ENCODE peak calls at places on chromosomes 12 and 14, in nine cellular contexts. I is OCI-LY7; N is Karpas-422; Z is BJ; S is CD8-positive, alpha-beta memory T cell; Q is ovary; M is HL-60; E is left ventricle myocardium inferior; A is Jurkat, Clone E6-1. G is an unnamed sample.

GRCh38 chr14:68791078-68791983 is 1.5 kb downstream of the ZFP36L1 start:
- DNase-seq in I (no peak), N (peak; percentile 66), Z (no peak), S (no peak), Q (no peak), M (no peak), E (no peak), A (no peak), G (no peak)

GRCh38 chr12:25784669-25785068 is 173.8 kb upstream of the RASSF8 start:
- DNase-seq in I (no peak), N (no peak), Z (no peak), S (no peak), Q (no peak), M (no peak), E (no peak), A (no peak), G (no peak)

GRCh38 chr14:61455351-61455750 is 134.0 kb downstream of the PRKCH start:
- DNase-seq in I (no peak), N (no peak), Z (no peak), S (no peak), Q (no peak), M (no peak), E (no peak), A (peak; percentile 70), G (peak; percentile 23)

GRCh38 chr12:116719661-116720060 is 18.2 kb downstream of the SPRING1 start:
- DNase-seq in I (no peak), N (no peak), Z (no peak), S (no peak), Q (no peak), M (no peak), E (no peak), A (no peak), G (no peak)

GRCh38 chr12:12336511-12336910 is 13.5 kb downstream of the MANSC1 start:
- DNase-seq in I (no peak), N (no peak), Z (no peak), S (no peak), Q (no peak), M (no peak), E (no peak), A (no peak), G (no peak)

GRCh38 chr14:68676511-68676943 is 116.3 kb downstream of the ZFP36L1 start:
- DNase-seq in I (peak; percentile 48), N (peak; percentile 60), Z (no peak), S (no peak), Q (no peak), M (no peak), E (no peak), A (no peak), G (no peak)

GRCh38 chr12:48105321-48105866 is 485 bp downstream of the SENP1 start:
- DNase-seq in I (peak; percentile 64), N (peak; percentile 84), Z (no peak), S (peak; percentile 68), Q (no peak), M (peak; percentile 19), E (no peak), A (peak; percentile 24), G (no peak)

GRCh38 chr12:4153343-4153892 is 120.1 kb upstream of the CCND2 start:
- DNase-seq in I (peak; percentile 59), N (no peak), Z (no peak), S (peak; percentile 66), Q (no peak), M (peak; percentile 60), E (no peak), A (no peak), G (no peak)

GRCh38 chr14:75018684-75019083 is 16.0 kb downstream of the EIF2B2 start:
- DNase-seq in I (no peak), N (no peak), Z (no peak), S (no peak), Q (no peak), M (no peak), E (no peak), A (no peak), G (no peak)

GRCh38 chr12:63845726-63846125 is 1.2 kb downstream of the SRGAP1 start:
- DNase-seq in I (no peak), N (no peak), Z (no peak), S (no peak), Q (no peak), M (no peak), E (no peak), A (no peak), G (no peak)
- H3K4me3 ChIP-seq in I (no peak overlapping the region), N (no peak overlapping the region), Z (peak overlapping the region; percentile 93), S (no peak overlapping the region), Q (peak overlapping the region; percentile 83), M (no peak overlapping the region), E (peak overlapping the region; percentile 93), A (no peak overlapping the region), G (peak overlapping the region; percentile 13)

GRCh38 chr14:56887211-56887610 is 76.9 kb upstream of the OTX2 start:
- DNase-seq in I (no peak), N (no peak), Z (no peak), S (no peak), Q (no peak), M (no peak), E (no peak), A (no peak), G (no peak)

GRCh38 chr14:56885795-56886194 is 75.5 kb upstream of the OTX2 start:
- DNase-seq in I (no peak), N (no peak), Z (no peak), S (no peak), Q (no peak), M (no peak), E (no peak), A (no peak), G (no peak)

GRCh38 chr14:56886471-56887062 is 76.3 kb upstream of the OTX2 start:
- DNase-seq in I (no peak), N (no peak), Z (no peak), S (no peak), Q (no peak), M (no peak), E (no peak), A (no peak), G (no peak)

GRCh38 chr14:56889705-56890104 is 79.4 kb upstream of the OTX2 start:
- DNase-seq in I (no peak), N (no peak), Z (no peak), S (no peak), Q (no peak), M (no peak), E (no peak), A (no peak), G (no peak)

GRCh38 chr14:56888274-56888673 is 78.0 kb upstream of the OTX2 start:
- DNase-seq in I (no peak), N (no peak), Z (no peak), S (no peak), Q (no peak), M (no peak), E (no peak), A (no peak), G (no peak)
- H3K4me3 ChIP-seq in I (no peak overlapping the region), N (no peak overlapping the region), Z (no peak overlapping the region), S (no peak overlapping the region), Q (no peak overlapping the region), M (no peak overlapping the region), E (no peak overlapping the region), A (no peak overlapping the region), G (no peak overlapping the region)

GRCh38 chr12:113673524-113674238 is 202.0 kb upstream of the LHX5 start:
- DNase-seq in I (no peak), N (no peak), Z (no peak), S (no peak), Q (no peak), M (no peak), E (no peak), A (no peak), G (no peak)
- H3K4me3 ChIP-seq in I (no peak overlapping the region), N (no peak overlapping the region), Z (no peak overlapping the region), S (no peak overlapping the region), Q (no peak overlapping the region), M (no peak overlapping the region), E (no peak overlapping the region), A (no peak overlapping the region), G (no peak overlapping the region)

GRCh38 chr14:55450987-55451386 is 10.6 kb upstream of the TBPL2 start:
- DNase-seq in I (no peak), N (no peak), Z (no peak), S (no peak), Q (no peak), M (peak; percentile 30), E (no peak), A (no peak), G (no peak)

GRCh38 chr14:55457496-55457895 is 17.1 kb upstream of the TBPL2 start:
- DNase-seq in I (no peak), N (no peak), Z (no peak), S (no peak), Q (no peak), M (no peak), E (no peak), A (no peak), G (no peak)

GRCh38 chr14:55451398-55451797 is 11.0 kb upstream of the TBPL2 start:
- DNase-seq in I (no peak), N (no peak), Z (no peak), S (no peak), Q (no peak), M (no peak), E (no peak), A (no peak), G (no peak)

GRCh38 chr14:55451950-55452349 is 11.5 kb upstream of the TBPL2 start:
- DNase-seq in I (no peak), N (no peak), Z (no peak), S (no peak), Q (no peak), M (no peak), E (no peak), A (no peak), G (no peak)

DNA sequence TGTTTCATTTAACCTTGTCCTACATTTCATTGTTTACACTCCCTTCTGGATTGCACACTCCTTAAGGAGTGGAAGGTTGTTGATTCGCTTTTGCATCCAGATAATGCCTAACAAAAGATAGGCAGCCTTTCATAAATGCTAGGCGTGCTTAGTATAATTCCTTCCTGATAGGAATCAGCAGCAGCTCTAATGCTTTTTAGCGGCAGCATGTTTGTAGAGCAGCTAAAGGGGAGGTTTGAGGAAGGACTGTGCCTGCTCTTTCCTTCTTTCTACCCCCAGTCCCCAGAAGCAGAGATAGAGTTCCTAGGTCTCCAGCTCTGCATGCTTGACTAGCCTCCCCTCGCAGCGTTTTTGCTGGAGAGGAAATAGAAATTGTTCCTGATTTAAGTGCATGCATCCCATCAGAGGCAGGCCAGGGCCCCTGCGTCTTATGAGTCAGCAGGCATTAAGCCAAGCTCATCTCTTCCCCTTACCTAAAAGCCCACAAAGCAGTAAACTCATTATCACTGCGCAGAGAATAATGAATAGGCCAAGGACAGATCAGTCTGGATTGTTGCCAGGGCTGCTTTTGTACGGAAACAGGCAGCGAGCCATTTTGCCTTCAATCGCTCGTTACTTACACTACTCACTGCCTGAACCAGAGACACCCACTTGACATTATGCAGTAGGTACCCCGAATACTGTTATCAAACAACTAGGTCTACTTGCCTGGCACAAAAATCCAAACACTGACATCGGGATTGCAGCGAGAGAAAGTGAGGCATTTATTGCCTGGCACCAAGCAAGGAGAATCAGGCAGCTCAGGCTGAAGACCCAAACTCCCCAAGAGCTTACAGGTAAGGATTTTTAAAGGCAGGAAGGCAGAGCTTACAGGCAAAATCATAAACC is 14.1 kb upstream of the TBPL2 start:
- DNase-seq in I (no peak), N (no peak), Z (no peak), S (no peak), Q (peak; percentile 71), M (peak; percentile 70), E (no peak), A (no peak), G (no peak)
- H3K4me3 ChIP-seq in I (no peak overlapping the region), N (no peak overlapping the region), Z (no peak overlapping the region), S (no peak overlapping the region), Q (no peak overlapping the region), M (no peak overlapping the region), E (peak overlapping the region; percentile 21), A (no peak overlapping the region), G (no peak overlapping the region)